ENCODE peak calls at places on chromosomes 11 and 22, in seven cellular contexts. I is ovary, T is astrocyte of the spinal cord, U is fibroblast of lung, L is RWPE1, S is left ventricle myocardium inferior, A is endothelial cell. Y is an unnamed sample.

GRCh38 chr22:38706885-38707180 is 1.1 kb downstream of the GTPBP1 start:
- DNase-seq in T (no peak), I (no peak), L (no peak), A (no peak), U (no peak), S (no peak), Y (no peak)

GRCh38 chr11:26332572-26332915 is 614 bp downstream of the ANO3 start:
- DNase-seq in U (peak; percentile 63), A (no peak), S (no peak), T (no peak), L (no peak), I (no peak), Y (no peak)

GRCh38 chr11:117022526-117022925 is 75.7 kb downstream of the SIK3 start:
- DNase-seq in S (no peak), T (no peak), U (no peak), A (no peak), L (no peak), I (no peak), Y (no peak)

GRCh38 chr22:29626497-29627195 is 23.2 kb downstream of the NF2 start:
- DNase-seq in I (no peak), A (no peak), L (peak; percentile 42), S (no peak), T (peak; percentile 78), U (peak; percentile 83), Y (no peak)

GRCh38 chr22:22210375-22210774 is 34.2 kb upstream of the VPREB1 start:
- DNase-seq in I (no peak), T (peak; percentile 61), S (no peak), L (peak; percentile 73), A (no peak), U (peak; percentile 15), Y (no peak)

GRCh38 chr11:98531576-98531975 is 489.2 kb upstream of the CNTN5 start:
- DNase-seq in U (no peak), S (no peak), A (no peak), I (no peak), L (no peak), T (no peak), Y (no peak)

GRCh38 chr11:22510741-22511140 is 114.9 kb downstream of the FANCF start:
- DNase-seq in A (no peak), L (peak; percentile 80), T (peak; percentile 25), I (no peak), S (no peak), U (peak; percentile 38), Y (no peak)

GRCh38 chr11:64842366-64842759 is 2.1 kb downstream of the CDC42BPG start:
- DNase-seq in A (no peak), T (no peak), I (no peak), S (no peak), U (no peak), L (peak; percentile 44), Y (no peak)

GRCh38 chr11:63459586-63459985 is 31.4 kb downstream of the PLAAT5 start:
- DNase-seq in T (peak; percentile 28), I (no peak), S (no peak), A (no peak), L (no peak), U (no peak), Y (no peak)

GRCh38 chr11:13669544-13670488 is 1.3 kb downstream of the FAR1 start:
- DNase-seq in I (no peak), A (no peak), T (no peak), U (peak; percentile 27), L (no peak), S (no peak), Y (no peak)

GRCh38 chr11:14300661-14301304 is 58.2 kb downstream of the RRAS2 start:
- DNase-seq in I (peak; percentile 63), A (peak; percentile 51), L (peak; percentile 72), S (no peak), U (peak; percentile 84), T (peak; percentile 80), Y (peak; percentile 27)

GRCh38 chr22:37931893-37932389 is 21.5 kb downstream of the C22orf23 start:
- DNase-seq in U (no peak), L (no peak), I (no peak), A (no peak), S (no peak), T (no peak), Y (no peak)

GRCh38 chr11:48107188-48107704 is 109.4 kb upstream of the OR4B1 start:
- DNase-seq in U (no peak), L (no peak), A (no peak), T (no peak), S (no peak), I (no peak), Y (no peak)

GRCh38 chr11:1336836-1337646 is 27.6 kb upstream of the TOLLIP start:
- DNase-seq in A (peak; percentile 26), S (peak; percentile 43), T (no peak), L (peak; percentile 11), U (no peak), I (peak; percentile 62), Y (no peak)

GRCh38 chr11:67027943-67028542 is 5.1 kb downstream of the SYT12 start:
- DNase-seq in L (no peak), I (no peak), A (no peak), T (no peak), S (no peak), U (no peak), Y (no peak)

GRCh38 chr11:133819916-133820315 is 25.4 kb downstream of the SPATA19 start:
- DNase-seq in U (no peak), S (no peak), A (no peak), I (no peak), T (no peak), L (no peak), Y (no peak)

GRCh38 chr11:64705501-64705900 is 17.5 kb downstream of the NRXN2 start:
- DNase-seq in S (no peak), I (no peak), T (no peak), U (no peak), L (no peak), A (no peak), Y (no peak)

GRCh38 chr22:32994921-32995320 is 63.3 kb downstream of the SYN3 start:
- DNase-seq in I (no peak), S (no peak), U (no peak), A (no peak), L (no peak), T (no peak), Y (no peak)

DNA sequence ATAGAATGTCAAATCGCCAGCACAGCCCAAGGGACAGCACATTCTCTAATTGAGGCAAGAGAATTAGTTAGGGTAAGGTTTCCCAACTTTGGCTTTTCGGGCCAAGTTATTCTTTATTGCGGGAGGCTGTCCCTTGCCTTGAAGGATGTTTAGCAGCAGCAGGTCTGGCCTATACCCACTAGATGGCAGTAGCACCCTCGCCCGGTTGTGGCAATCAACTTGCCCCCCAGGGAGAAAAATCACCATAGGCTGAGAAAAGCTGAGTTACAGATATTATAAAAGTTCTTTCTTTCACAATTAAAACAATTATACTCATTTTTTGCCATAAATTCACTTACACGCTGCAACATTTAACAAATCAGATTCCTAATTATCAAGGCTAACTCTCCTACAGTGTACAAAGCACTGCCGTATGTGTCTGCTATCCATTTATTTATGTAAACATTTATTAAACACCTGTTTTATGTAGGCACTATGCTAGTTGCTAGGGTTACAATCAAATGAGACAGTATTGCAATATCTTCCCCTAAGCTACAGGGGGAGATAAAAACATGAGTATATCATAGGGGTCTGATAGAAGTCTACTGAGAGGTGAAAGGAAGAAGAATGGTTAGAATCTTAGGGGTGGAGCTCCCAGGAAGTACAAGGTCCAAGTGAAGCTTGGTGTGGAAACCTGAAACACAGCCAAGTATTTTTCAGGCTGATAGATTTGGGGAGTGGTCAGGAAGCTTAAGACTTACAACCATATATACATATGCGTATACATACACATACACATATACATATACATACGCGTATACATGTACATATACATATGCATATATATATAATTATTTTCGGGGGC is 452.3 kb downstream of the RAB38 start:
- DNase-seq in U (peak; percentile 10), I (no peak), T (no peak), L (peak; percentile 21), S (no peak), A (peak; percentile 20), Y (no peak)
- TF ChIP-seq CTCF in U (peak; percentile 55), I (no peak), T (peak; percentile 74), L (peak; percentile 80), S (peak; percentile 45), A (peak; percentile 64), Y (peak; percentile 58)

GRCh38 chr11:95140397-95141030 is 50.9 kb downstream of the ENDOD1 start:
- DNase-seq in I (no peak), S (no peak), U (no peak), L (no peak), T (no peak), A (no peak), Y (no peak)
- TF ChIP-seq CTCF in I (no peak), S (no peak), U (no peak), L (no peak), T (no peak), A (no peak), Y (no peak)

GRCh38 chr11:6653055-6653454 is 2.6 kb downstream of the DCHS1 start:
- DNase-seq in L (no peak), U (no peak), S (no peak), T (no peak), I (no peak), A (no peak), Y (no peak)

GRCh38 chr11:6650104-6650503 is 5.5 kb downstream of the DCHS1 start:
- DNase-seq in U (no peak), A (no peak), L (no peak), I (no peak), S (no peak), T (no peak), Y (no peak)

GRCh38 chr11:6653656-6654055 is 2.0 kb downstream of the DCHS1 start:
- DNase-seq in S (no peak), A (no peak), T (no peak), I (no peak), U (no peak), L (no peak), Y (no peak)

GRCh38 chr11:6648505-6648904 is 7.1 kb downstream of the DCHS1 start:
- DNase-seq in T (no peak), U (no peak), I (no peak), L (no peak), S (no peak), A (no peak), Y (no peak)

GRCh38 chr11:6650980-6651379 is 4.6 kb downstream of the DCHS1 start:
- DNase-seq in S (no peak), T (no peak), A (no peak), U (no peak), L (no peak), I (no peak), Y (no peak)
- TF ChIP-seq CTCF in S (no peak), T (no peak), A (no peak), U (no peak), L (no peak), I (no peak), Y (no peak)

GRCh38 chr11:36282926-36283325 is 6.3 kb downstream of the COMMD9 start:
- DNase-seq in S (no peak), T (no peak), A (no peak), I (no peak), U (no peak), L (no peak), Y (no peak)

GRCh38 chr11:36281850-36282249 is 7.4 kb downstream of the COMMD9 start:
- DNase-seq in U (no peak), I (no peak), A (no peak), T (no peak), L (no peak), S (no peak), Y (no peak)

GRCh38 chr11:36280531-36280930 is 8.7 kb downstream of the COMMD9 start:
- DNase-seq in S (no peak), T (no peak), A (no peak), L (peak; percentile 28), U (peak; percentile 25), I (no peak), Y (no peak)

GRCh38 chr11:36273110-36273509 is 16.1 kb downstream of the COMMD9 start:
- DNase-seq in A (no peak), I (no peak), S (no peak), L (no peak), T (no peak), U (peak; percentile 11), Y (no peak)

GRCh38 chr11:36278531-36279245 is 10.5 kb downstream of the COMMD9 start:
- DNase-seq in S (no peak), U (peak; percentile 21), L (no peak), A (no peak), I (no peak), T (peak; percentile 42), Y (no peak)
- TF ChIP-seq CTCF in S (no peak), U (no peak), L (no peak), A (no peak), I (no peak), T (peak; percentile 10), Y (peak; percentile 24)

Y was measured in progenitor cell of endocrine pancreas.